ENCODE peak calls at places on chromosomes 4 and X, in nine cellular contexts. K is GM12878, D is Karpas-422, T is sigmoid colon, R is stomach, L is SJSA1, S is right cardiac atrium, V is A549, C is colonic mucosa. H is an unnamed sample.

GRCh38 chrX:22090181-22090580 is 58.1 kb downstream of the PHEX start:
- DNase-seq in K (no peak), D (no peak), T (no peak), R (no peak), L (no peak), S (no peak), V (no peak), C (no peak), H (no peak)

GRCh38 chr4:136931771-136932170 is 600.5 kb downstream of the PCDH18 start:
- DNase-seq in K (no peak), D (no peak), T (no peak), R (no peak), L (no peak), S (no peak), V (no peak), C (no peak), H (no peak)

GRCh38 chrX:74133156-74133796 is 170.7 kb upstream of the ZCCHC13 start:
- DNase-seq in K (peak; percentile 19), D (peak; percentile 88), T (no peak), R (no peak), L (no peak), S (peak; percentile 53), V (peak; percentile 62), C (peak; percentile 27), H (no peak)

GRCh38 chr4:70901984-70902576 is at the start of gene MOB1B:
- DNase-seq in K (peak; percentile 34), D (peak; percentile 93), T (peak; percentile 92), R (peak; percentile 84), L (peak; percentile 94), S (peak; percentile 96), V (peak; percentile 81), C (peak; percentile 89), H (peak; percentile 76)

GRCh38 chr4:56786955-56787354 is 34.5 kb downstream of the SPINK2 start:
- DNase-seq in K (no peak), D (no peak), T (peak; percentile 88), R (peak; percentile 28), L (no peak), S (peak; percentile 77), V (no peak), C (peak; percentile 58), H (no peak)

GRCh38 chr4:54716478-54717065 is 58.8 kb downstream of the KIT start:
- DNase-seq in K (no peak), D (no peak), T (no peak), R (no peak), L (no peak), S (no peak), V (no peak), C (no peak), H (no peak)

GRCh38 chr4:94406668-94407437 is 44.9 kb upstream of the PDLIM5 start:
- DNase-seq in K (peak; percentile 25), D (peak; percentile 88), T (peak; percentile 89), R (peak; percentile 78), L (peak; percentile 63), S (peak; percentile 84), V (peak; percentile 85), C (peak; percentile 79), H (no peak)

GRCh38 chr4:146214238-146214637 is at the start of gene REELD1:
- DNase-seq in K (no peak), D (no peak), T (no peak), R (no peak), L (no peak), S (no peak), V (no peak), C (no peak), H (no peak)

GRCh38 chrX:51975811-51976210 is 82.4 kb downstream of the MAGED1 start:
- DNase-seq in K (no peak), D (no peak), T (no peak), R (no peak), L (no peak), S (no peak), V (no peak), C (no peak), H (no peak)

GRCh38 chr4:85970535-85970934 is 389.3 kb downstream of the MAPK10 start:
- DNase-seq in K (no peak), D (no peak), T (no peak), R (no peak), L (no peak), S (no peak), V (no peak), C (no peak), H (no peak)

GRCh38 chr4:140968371-140968770 is 164.9 kb downstream of the RNF150 start:
- DNase-seq in K (no peak), D (no peak), T (no peak), R (no peak), L (no peak), S (no peak), V (no peak), C (no peak), H (no peak)

GRCh38 chr4:84279678-84280077 is 219.4 kb downstream of the NKX6-1 start:
- DNase-seq in K (no peak), D (no peak), T (no peak), R (no peak), L (no peak), S (no peak), V (peak; percentile 12), C (no peak), H (no peak)

GRCh38 chrX:119677654-119677981 is 15.3 kb downstream of the SEPTIN6 start:
- DNase-seq in K (no peak), D (no peak), T (no peak), R (no peak), L (no peak), S (no peak), V (no peak), C (no peak), H (no peak)
- H3K27ac ChIP-seq in K (peak overlapping the region; percentile 71), D (no peak overlapping the region), T (peak overlapping the region; percentile 65), R (peak overlapping the region; percentile 32), L (no peak overlapping the region), S (no peak overlapping the region), V (no peak overlapping the region), C (peak overlapping the region; percentile 24), H (no peak overlapping the region)

DNA sequence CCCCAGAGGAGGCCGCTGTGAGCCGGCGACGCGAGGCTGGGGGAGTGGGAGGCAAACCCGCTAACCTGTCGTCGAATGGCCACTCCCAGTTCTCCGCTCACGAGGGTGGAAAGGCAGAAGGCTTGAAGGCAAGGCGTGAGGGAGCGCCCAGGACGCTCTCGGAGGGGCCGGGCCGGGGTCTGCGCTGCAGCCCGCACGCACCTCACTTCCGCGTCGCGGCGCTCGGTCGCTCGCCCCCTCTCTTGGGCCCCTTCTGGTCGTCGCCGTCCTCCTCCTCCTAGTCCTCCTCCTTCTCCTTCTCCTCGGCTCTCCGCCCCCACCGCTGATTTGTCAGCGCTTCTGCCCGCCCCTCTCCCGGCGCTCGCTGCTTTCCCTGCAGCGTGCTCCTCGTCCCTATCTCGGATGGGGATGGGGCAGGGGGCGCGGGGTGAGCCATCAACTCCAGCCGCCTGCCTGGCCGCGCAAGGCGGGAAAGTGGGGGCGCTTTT is at the start of gene SNCA:
- DNase-seq in K (no peak), D (no peak), T (peak; percentile 90), R (peak; percentile 46), L (peak; percentile 63), S (peak; percentile 80), V (peak; percentile 26), C (peak; percentile 54), H (peak; percentile 81)
- H3K27ac ChIP-seq in K (no peak within 1 kb of the TSS), D (no peak within 1 kb of the TSS), T (peak within 1 kb of the TSS; percentile 54), R (peak within 1 kb of the TSS; percentile 21), L (no peak within 1 kb of the TSS), S (no peak within 1 kb of the TSS), V (no peak within 1 kb of the TSS), C (no peak within 1 kb of the TSS), H (peak within 1 kb of the TSS; percentile 89)

DNA sequence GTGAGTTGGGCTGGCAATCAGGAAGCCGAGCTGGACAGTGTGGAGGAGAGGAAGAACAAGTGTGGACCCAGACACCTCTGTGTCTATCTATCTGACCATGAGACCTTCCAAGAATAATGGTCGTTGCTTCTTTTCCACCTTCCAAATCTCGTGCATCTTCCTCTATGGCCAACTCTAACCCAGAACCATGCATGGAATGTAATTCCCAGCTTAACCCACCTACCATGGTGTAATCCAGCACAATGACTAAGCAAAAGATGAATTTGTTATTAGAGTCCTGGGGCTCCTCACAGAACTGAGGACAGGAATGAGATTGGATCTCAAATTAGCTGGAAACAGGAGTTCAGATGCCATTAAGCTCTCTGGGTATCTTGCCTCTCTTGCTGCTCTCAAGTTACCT is 17.4 kb upstream of the TMEM184C start:
- DNase-seq in K (no peak), D (no peak), T (no peak), R (no peak), L (no peak), S (no peak), V (no peak), C (no peak), H (no peak)
- H3K27ac ChIP-seq in K (no peak overlapping the region), D (no peak overlapping the region), T (no peak overlapping the region), R (no peak overlapping the region), L (no peak overlapping the region), S (no peak overlapping the region), V (peak overlapping the region; percentile 25), C (no peak overlapping the region), H (no peak overlapping the region)

DNA sequence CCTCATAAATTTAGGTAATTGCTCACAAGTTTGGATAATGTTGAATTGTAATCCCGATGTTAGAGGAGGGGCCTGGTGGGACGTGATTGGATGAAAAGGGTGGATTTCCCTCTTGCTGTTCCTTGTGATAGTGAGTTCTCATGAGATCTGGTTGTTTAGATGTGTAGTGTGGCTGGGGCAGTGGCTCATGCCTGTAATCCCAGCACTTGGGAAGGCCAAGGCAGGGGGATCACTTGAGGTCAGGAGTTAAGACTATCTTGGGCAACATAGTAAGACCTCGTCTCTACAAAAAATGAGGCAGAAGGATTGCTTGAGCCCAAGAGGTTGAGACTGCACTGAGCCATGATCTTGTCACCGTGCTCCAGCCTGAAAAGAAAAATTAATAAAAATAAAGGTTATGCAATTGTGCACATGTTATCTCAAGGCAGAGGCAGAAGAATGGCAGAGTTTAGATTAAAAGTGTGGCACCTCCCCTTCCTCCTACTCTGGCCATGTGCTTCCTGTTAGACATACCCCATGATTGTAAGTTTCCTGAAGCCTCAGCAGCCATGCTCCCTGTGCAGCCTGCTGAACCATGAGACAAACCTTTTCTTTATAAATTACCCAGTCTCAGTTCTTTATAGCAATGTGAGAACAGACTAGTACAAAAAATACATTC is 36.5 kb downstream of the ERVMER34-1 start:
- DNase-seq in K (no peak), D (peak; percentile 70), T (no peak), R (no peak), L (no peak), S (no peak), V (no peak), C (no peak), H (no peak)
- H3K27ac ChIP-seq in K (peak overlapping the region; percentile 93), D (peak overlapping the region; percentile 86), T (no peak overlapping the region), R (peak overlapping the region; percentile 14), L (no peak overlapping the region), S (no peak overlapping the region), V (no peak overlapping the region), C (no peak overlapping the region), H (no peak overlapping the region)

GRCh38 chr4:40840985-40841571 is 91.3 kb downstream of the NSUN7 start:
- DNase-seq in K (peak; percentile 64), D (peak; percentile 89), T (peak; percentile 66), R (peak; percentile 74), L (peak; percentile 70), S (peak; percentile 91), V (peak; percentile 78), C (peak; percentile 83), H (no peak)
- H3K27ac ChIP-seq in K (peak overlapping the region; percentile 39), D (no peak overlapping the region), T (no peak overlapping the region), R (no peak overlapping the region), L (no peak overlapping the region), S (no peak overlapping the region), V (no peak overlapping the region), C (no peak overlapping the region), H (no peak overlapping the region)

DNA sequence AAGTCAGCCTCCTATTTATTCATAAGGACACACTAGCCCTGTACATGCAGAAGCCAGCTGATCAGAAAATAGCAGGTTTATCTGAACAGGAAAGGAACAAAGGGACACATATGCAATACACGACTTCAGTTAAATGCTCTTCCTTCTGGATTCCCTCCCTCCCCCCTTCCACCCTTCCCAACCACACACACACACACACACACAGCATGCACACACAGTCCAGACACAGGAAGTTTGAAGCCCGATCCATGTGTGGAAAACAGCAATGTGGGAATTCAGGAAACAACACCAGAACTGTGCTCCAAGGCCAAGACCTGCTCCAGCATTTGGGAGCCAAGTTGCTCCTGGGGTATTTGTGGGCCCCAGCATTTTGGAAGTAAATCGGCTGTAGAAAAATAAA is 5.5 kb upstream of the AMOT start:
- DNase-seq in K (no peak), D (no peak), T (no peak), R (no peak), L (no peak), S (no peak), V (no peak), C (peak; percentile 25), H (no peak)
- H3K27ac ChIP-seq in K (no peak overlapping the region), D (no peak overlapping the region), T (no peak overlapping the region), R (no peak overlapping the region), L (no peak overlapping the region), S (no peak overlapping the region), V (no peak overlapping the region), C (no peak overlapping the region), H (no peak overlapping the region)

H was measured in caudate nucleus.